ENCODE peak calls at places on chromosome 10, in five cellular contexts. O is ascending aorta, U is K562, B is tibial nerve, P is sigmoid colon. M is an unnamed sample.

GRCh38 chr10:43255644-43256431 is 11.0 kb downstream of the RASGEF1A start:
- DNase-seq in O (no peak), U (peak; percentile 85), B (no peak), P (no peak), M (peak; percentile 58)

GRCh38 chr10:79335470-79336235 is 11.6 kb upstream of the PPIF start:
- DNase-seq in O (no peak), U (no peak), B (no peak), P (no peak), M (no peak)

GRCh38 chr10:14605231-14605925 is 169.3 kb downstream of the FAM107B start:
- DNase-seq in O (no peak), U (no peak), B (no peak), P (no peak), M (no peak)

GRCh38 chr10:133030126-133030525 is 57.6 kb upstream of the ADGRA1 start:
- DNase-seq in O (no peak), U (no peak), B (no peak), P (no peak), M (no peak)

GRCh38 chr10:14397069-14397468 is 66.3 kb upstream of the FRMD4A start:
- DNase-seq in O (no peak), U (no peak), B (peak; percentile 30), P (no peak), M (no peak)

GRCh38 chr10:122490268-122490667 is 28.9 kb downstream of the HTRA1 start:
- DNase-seq in O (no peak), U (no peak), B (no peak), P (no peak), M (no peak)

GRCh38 chr10:133458710-133459453 is 5.1 kb downstream of the SCART1 start:
- DNase-seq in O (no peak), U (no peak), B (no peak), P (no peak), M (no peak)

GRCh38 chr10:113648478-113648877 is 15.4 kb downstream of the NRAP start:
- DNase-seq in O (no peak), U (no peak), B (no peak), P (no peak), M (no peak)

GRCh38 chr10:86314616-86315520 is 51.7 kb downstream of the GRID1 start:
- DNase-seq in O (no peak), U (no peak), B (no peak), P (peak; percentile 43), M (no peak)

GRCh38 chr10:125691160-125691981 is 8.4 kb upstream of the TEX36 start:
- DNase-seq in O (no peak), U (no peak), B (no peak), P (no peak), M (no peak)

GRCh38 chr10:104331208-104331838 is 6.9 kb downstream of the ITPRIP start:
- DNase-seq in O (peak; percentile 7), U (no peak), B (no peak), P (peak; percentile 68), M (no peak)

GRCh38 chr10:73590881-73591577 is at the start of gene USP54:
- DNase-seq in O (no peak), U (peak; percentile 43), B (no peak), P (no peak), M (peak; percentile 61)

GRCh38 chr10:107576746-107577145 is 412.2 kb upstream of the SORCS1 start:
- DNase-seq in O (no peak), U (no peak), B (no peak), P (no peak), M (no peak)

GRCh38 chr10:97416565-97416964 is 9.4 kb upstream of the PGAM1 start:
- DNase-seq in O (no peak), U (no peak), B (no peak), P (no peak), M (no peak)

GRCh38 chr10:81021428-81022129 is 483.9 kb downstream of the SH2D4B start:
- DNase-seq in O (no peak), U (no peak), B (no peak), P (no peak), M (no peak)

GRCh38 chr10:316390-316789 is 181.1 kb downstream of the ZMYND11 start:
- DNase-seq in O (no peak), U (no peak), B (no peak), P (no peak), M (no peak)

GRCh38 chr10:7168414-7168813 is 242.4 kb downstream of the SFMBT2 start:
- DNase-seq in O (no peak), U (peak; percentile 30), B (no peak), P (no peak), M (no peak)

GRCh38 chr10:89342219-89342966 is 14.6 kb downstream of the IFIT3 start:
- DNase-seq in O (no peak), U (no peak), B (peak; percentile 78), P (peak; percentile 80), M (no peak)

GRCh38 chr10:25867321-25867720 is 66.7 kb upstream of the MYO3A start:
- DNase-seq in O (no peak), U (no peak), B (no peak), P (no peak), M (no peak)

GRCh38 chr10:72525277-72525676 is 100.6 kb downstream of the MICU1 start:
- DNase-seq in O (no peak), U (no peak), B (no peak), P (no peak), M (no peak)

GRCh38 chr10:67923551-67923950 is 39.1 kb downstream of the SIRT1 start:
- DNase-seq in O (no peak), U (no peak), B (no peak), P (no peak), M (no peak)

GRCh38 chr10:50552308-50552707 is 71.4 kb downstream of the SGMS1 start:
- DNase-seq in O (no peak), U (no peak), B (no peak), P (no peak), M (no peak)

GRCh38 chr10:88979153-88979562 is 11.4 kb upstream of the FAS start:
- DNase-seq in O (no peak), U (no peak), B (no peak), P (peak; percentile 93), M (no peak)

GRCh38 chr10:80515941-80516340 is 21.8 kb upstream of the SH2D4B start:
- DNase-seq in O (no peak), U (no peak), B (no peak), P (peak; percentile 62), M (no peak)

GRCh38 chr10:86684305-86684704 is 16.0 kb downstream of the LDB3 start:
- DNase-seq in O (no peak), U (peak; percentile 36), B (no peak), P (peak; percentile 84), M (no peak)

GRCh38 chr10:86390337-86391120 is 23.9 kb upstream of the GRID1 start:
- DNase-seq in O (no peak), U (no peak), B (no peak), P (peak; percentile 40), M (no peak)

GRCh38 chr10:29746080-29746797 is 111.5 kb upstream of the SVIL start:
- DNase-seq in O (no peak), U (no peak), B (no peak), P (peak; percentile 52), M (no peak)

GRCh38 chr10:116385994-116386809 is 41.4 kb upstream of the PNLIPRP3 start:
- DNase-seq in O (no peak), U (no peak), B (no peak), P (no peak), M (peak; percentile 39)

DNA sequence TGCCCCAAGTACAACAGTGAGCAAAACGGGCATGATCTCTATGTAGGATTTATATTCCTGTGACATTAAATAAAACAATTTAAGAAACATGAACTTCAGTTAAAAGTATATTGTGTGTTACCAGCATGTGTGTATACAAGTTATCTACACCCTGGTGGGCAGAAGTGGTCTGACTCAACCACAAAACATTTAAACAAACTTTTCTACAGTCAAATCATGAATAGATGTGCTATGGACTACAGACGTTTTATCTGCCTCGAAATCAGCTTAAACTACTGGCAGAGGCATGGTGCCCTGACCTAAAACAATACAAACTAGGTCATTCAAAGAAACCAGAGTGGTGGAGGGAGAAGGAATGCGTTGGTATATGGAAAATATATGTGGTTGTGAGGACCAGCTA is 3.6 kb downstream of the ARL3 start:
- DNase-seq in O (no peak), U (no peak), B (no peak), P (no peak), M (no peak)
- TF ChIP-seq CTCF in O (no peak), U (no peak), B (no peak), P (no peak), M (no peak)

GRCh38 chr10:93600446-93600860 is 582 bp downstream of the RBP4 start:
- DNase-seq in O (no peak), U (no peak), B (no peak), P (no peak), M (no peak)
- H3K4me3 ChIP-seq in O (peak overlapping the region; percentile 49), U (no peak overlapping the region), B (peak overlapping the region; percentile 22), P (peak overlapping the region; percentile 41), M (peak overlapping the region; percentile 87)

GRCh38 chr10:27724287-27724686 is 21.3 kb downstream of the MKX start:
- DNase-seq in O (no peak), U (no peak), B (no peak), P (no peak), M (no peak)
- TF ChIP-seq CTCF in O (no peak), U (no peak), B (no peak), P (no peak), M (peak; percentile 27)

DNA sequence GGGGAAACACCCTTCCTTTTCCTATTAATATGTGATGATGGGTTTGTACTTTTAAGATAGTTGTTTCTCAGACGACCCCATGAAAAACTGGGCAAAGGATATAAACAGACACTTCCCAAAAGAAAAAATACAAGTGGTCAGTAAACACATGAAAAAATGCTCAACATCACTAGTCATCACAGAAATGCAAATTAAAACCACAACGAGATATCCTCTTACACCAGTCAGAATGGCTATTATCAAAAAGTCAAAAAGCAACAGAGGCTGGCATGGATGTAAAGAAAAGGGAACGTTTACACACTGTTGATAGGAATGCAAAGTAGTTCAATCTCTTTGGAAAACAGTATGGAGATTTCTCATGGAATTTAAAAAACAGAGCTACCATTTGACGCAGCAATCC is 111.4 kb upstream of the ZEB1 start:
- DNase-seq in O (no peak), U (no peak), B (no peak), P (no peak), M (no peak)
- H3K4me3 ChIP-seq in O (no peak overlapping the region), U (no peak overlapping the region), B (no peak overlapping the region), P (no peak overlapping the region), M (no peak overlapping the region)

DNA sequence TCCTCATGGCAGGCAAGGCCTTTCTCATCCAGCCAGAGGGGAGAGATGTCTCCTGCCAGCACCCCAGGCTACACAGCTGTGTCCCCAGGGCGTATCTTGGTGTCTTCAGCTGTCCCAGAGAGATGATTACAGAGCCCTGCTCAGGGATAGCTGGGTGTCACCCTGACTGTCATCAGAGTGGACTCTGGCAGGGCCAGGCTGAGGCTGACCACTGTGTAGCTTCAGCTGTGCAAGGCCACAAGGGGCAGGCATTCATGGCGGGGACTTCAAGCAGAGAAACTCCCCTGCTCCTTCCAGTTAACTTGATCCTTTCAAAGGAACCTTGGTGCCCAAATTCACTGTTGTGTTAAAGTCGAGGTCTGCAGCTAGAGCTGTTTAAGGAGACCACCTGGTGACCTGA is 124.1 kb downstream of the RGS10 start:
- DNase-seq in O (no peak), U (no peak), B (no peak), P (no peak), M (no peak)
- TF ChIP-seq CTCF in O (no peak), U (no peak), B (no peak), P (no peak), M (peak; percentile 24)